ENCODE peak calls at places on chromosome 19, in six cellular contexts. One of them, this sample, is unnamed.

GRCh38 chr19:20151617-20152145 is 15.3 kb upstream of the ZNF486 start:
- DNase-seq in osteoblast: no peak
- DNase-seq in HFF-Myc: no peak
- DNase-seq in cardiac muscle cell: no peak
- DNase-seq in heart left ventricle: no peak
- DNase-seq in hepatocyte: no peak
- DNase-seq in this sample: no peak

GRCh38 chr19:45171211-45171623 is 6.8 kb downstream of the TRAPPC6A start:
- DNase-seq in osteoblast: peak
- DNase-seq in HFF-Myc: no peak
- DNase-seq in cardiac muscle cell: no peak
- DNase-seq in heart left ventricle: no peak
- DNase-seq in hepatocyte: peak
- DNase-seq in this sample: no peak

GRCh38 chr19:1269478-1270167 is 491 bp downstream of the CIRBP start:
- DNase-seq in osteoblast: peak
- DNase-seq in HFF-Myc: peak
- DNase-seq in cardiac muscle cell: peak
- DNase-seq in heart left ventricle: peak
- DNase-seq in hepatocyte: peak
- DNase-seq in this sample: no peak

GRCh38 chr19:33220735-33221134 is 4.9 kb downstream of the SLC7A10 start:
- DNase-seq in osteoblast: no peak
- DNase-seq in HFF-Myc: no peak
- DNase-seq in cardiac muscle cell: no peak
- DNase-seq in heart left ventricle: no peak
- DNase-seq in hepatocyte: no peak
- DNase-seq in this sample: no peak

GRCh38 chr19:7739211-7739752 is 7.4 kb upstream of the CLEC4G start:
- DNase-seq in osteoblast: no peak
- DNase-seq in HFF-Myc: no peak
- DNase-seq in cardiac muscle cell: no peak
- DNase-seq in heart left ventricle: no peak
- DNase-seq in hepatocyte: no peak
- DNase-seq in this sample: no peak

GRCh38 chr19:4390862-4391693 is 9.3 kb downstream of the SH3GL1 start:
- DNase-seq in osteoblast: peak
- DNase-seq in HFF-Myc: no peak
- DNase-seq in cardiac muscle cell: no peak
- DNase-seq in heart left ventricle: no peak
- DNase-seq in hepatocyte: peak
- DNase-seq in this sample: peak

GRCh38 chr19:46786236-46787039 is 2.0 kb downstream of the SLC1A5 start:
- DNase-seq in osteoblast: peak
- DNase-seq in HFF-Myc: no peak
- DNase-seq in cardiac muscle cell: peak
- DNase-seq in heart left ventricle: peak
- DNase-seq in hepatocyte: peak
- DNase-seq in this sample: peak

GRCh38 chr19:27776020-27776419 is 1436.9 kb downstream of the UQCRFS1 start:
- DNase-seq in osteoblast: no peak
- DNase-seq in HFF-Myc: no peak
- DNase-seq in cardiac muscle cell: no peak
- DNase-seq in heart left ventricle: no peak
- DNase-seq in hepatocyte: no peak
- DNase-seq in this sample: no peak

GRCh38 chr19:8209111-8209964 is at the start of gene CERS4:
- DNase-seq in osteoblast: peak
- DNase-seq in HFF-Myc: no peak
- DNase-seq in cardiac muscle cell: peak
- DNase-seq in heart left ventricle: peak
- DNase-seq in hepatocyte: peak
- DNase-seq in this sample: no peak

GRCh38 chr19:46861691-46862503 is 1.1 kb downstream of the ARHGAP35 start:
- DNase-seq in osteoblast: peak
- DNase-seq in HFF-Myc: no peak
- DNase-seq in cardiac muscle cell: peak
- DNase-seq in heart left ventricle: peak
- DNase-seq in hepatocyte: no peak
- DNase-seq in this sample: no peak

GRCh38 chr19:45100202-45100600 is 7.2 kb downstream of the PPP1R37 start:
- DNase-seq in osteoblast: no peak
- DNase-seq in HFF-Myc: no peak
- DNase-seq in cardiac muscle cell: no peak
- DNase-seq in heart left ventricle: no peak
- DNase-seq in hepatocyte: no peak
- DNase-seq in this sample: no peak

GRCh38 chr19:54209058-54209747 is 8.5 kb downstream of the RPS9 start:
- DNase-seq in osteoblast: peak
- DNase-seq in HFF-Myc: no peak
- DNase-seq in cardiac muscle cell: no peak
- DNase-seq in heart left ventricle: no peak
- DNase-seq in hepatocyte: peak
- DNase-seq in this sample: no peak

GRCh38 chr19:2846180-2846935 is 5.1 kb downstream of the ZNF555 start:
- DNase-seq in osteoblast: no peak
- DNase-seq in HFF-Myc: no peak
- DNase-seq in cardiac muscle cell: no peak
- DNase-seq in heart left ventricle: no peak
- DNase-seq in hepatocyte: no peak
- DNase-seq in this sample: no peak

GRCh38 chr19:2171349-2172145 is 7.8 kb downstream of the DOT1L start:
- DNase-seq in osteoblast: peak
- DNase-seq in HFF-Myc: no peak
- DNase-seq in cardiac muscle cell: peak
- DNase-seq in heart left ventricle: peak
- DNase-seq in hepatocyte: peak
- DNase-seq in this sample: no peak

GRCh38 chr19:50365434-50366306 is at the start of gene NAPSA:
- DNase-seq in osteoblast: no peak
- DNase-seq in HFF-Myc: no peak
- DNase-seq in cardiac muscle cell: no peak
- DNase-seq in heart left ventricle: no peak
- DNase-seq in hepatocyte: no peak
- DNase-seq in this sample: no peak
- H3K4me3 ChIP-seq in osteoblast: no peak
- H3K4me3 ChIP-seq in HFF-Myc: no peak
- H3K4me3 ChIP-seq in cardiac muscle cell: no peak
- H3K4me3 ChIP-seq in heart left ventricle: no peak
- H3K4me3 ChIP-seq in hepatocyte: no peak
- H3K4me3 ChIP-seq in this sample: no peak

DNA sequence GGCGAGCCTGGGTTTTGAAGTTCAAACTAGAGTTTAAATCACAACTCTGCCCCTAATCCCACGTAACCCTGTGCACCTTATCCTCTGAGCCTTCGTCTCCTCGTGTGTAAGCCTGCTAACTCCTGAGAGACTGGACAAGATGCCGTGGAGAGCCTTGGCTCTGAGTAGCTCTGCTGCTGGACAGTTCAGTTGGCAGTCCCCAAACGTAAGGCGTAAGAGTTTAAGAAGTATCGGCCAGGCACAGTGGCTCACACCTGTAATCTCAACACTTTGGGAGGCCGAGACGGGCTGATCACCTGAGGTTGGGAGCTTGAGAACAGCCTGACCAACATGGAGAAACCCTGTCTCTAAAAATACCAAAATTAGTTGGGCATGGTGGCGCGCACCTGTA is 4.7 kb upstream of the CD79A start:
- DNase-seq in osteoblast: no peak
- DNase-seq in HFF-Myc: no peak
- DNase-seq in cardiac muscle cell: no peak
- DNase-seq in heart left ventricle: no peak
- DNase-seq in hepatocyte: no peak
- DNase-seq in this sample: no peak
- TF ChIP-seq CTCF in osteoblast: no peak
- TF ChIP-seq CTCF in HFF-Myc: no peak
- TF ChIP-seq CTCF in cardiac muscle cell: no peak
- TF ChIP-seq CTCF in heart left ventricle: no peak
- TF ChIP-seq CTCF in hepatocyte: no peak
- TF ChIP-seq CTCF in this sample: no peak

GRCh38 chr19:6480843-6481415 is 658 bp downstream of the DENND1C start:
- DNase-seq in osteoblast: peak
- DNase-seq in HFF-Myc: no peak
- DNase-seq in cardiac muscle cell: no peak
- DNase-seq in heart left ventricle: no peak
- DNase-seq in hepatocyte: no peak
- DNase-seq in this sample: no peak
- H3K4me3 ChIP-seq in osteoblast: no peak
- H3K4me3 ChIP-seq in HFF-Myc: no peak
- H3K4me3 ChIP-seq in cardiac muscle cell: no peak
- H3K4me3 ChIP-seq in heart left ventricle: peak
- H3K4me3 ChIP-seq in hepatocyte: no peak
- H3K4me3 ChIP-seq in this sample: no peak

DNA sequence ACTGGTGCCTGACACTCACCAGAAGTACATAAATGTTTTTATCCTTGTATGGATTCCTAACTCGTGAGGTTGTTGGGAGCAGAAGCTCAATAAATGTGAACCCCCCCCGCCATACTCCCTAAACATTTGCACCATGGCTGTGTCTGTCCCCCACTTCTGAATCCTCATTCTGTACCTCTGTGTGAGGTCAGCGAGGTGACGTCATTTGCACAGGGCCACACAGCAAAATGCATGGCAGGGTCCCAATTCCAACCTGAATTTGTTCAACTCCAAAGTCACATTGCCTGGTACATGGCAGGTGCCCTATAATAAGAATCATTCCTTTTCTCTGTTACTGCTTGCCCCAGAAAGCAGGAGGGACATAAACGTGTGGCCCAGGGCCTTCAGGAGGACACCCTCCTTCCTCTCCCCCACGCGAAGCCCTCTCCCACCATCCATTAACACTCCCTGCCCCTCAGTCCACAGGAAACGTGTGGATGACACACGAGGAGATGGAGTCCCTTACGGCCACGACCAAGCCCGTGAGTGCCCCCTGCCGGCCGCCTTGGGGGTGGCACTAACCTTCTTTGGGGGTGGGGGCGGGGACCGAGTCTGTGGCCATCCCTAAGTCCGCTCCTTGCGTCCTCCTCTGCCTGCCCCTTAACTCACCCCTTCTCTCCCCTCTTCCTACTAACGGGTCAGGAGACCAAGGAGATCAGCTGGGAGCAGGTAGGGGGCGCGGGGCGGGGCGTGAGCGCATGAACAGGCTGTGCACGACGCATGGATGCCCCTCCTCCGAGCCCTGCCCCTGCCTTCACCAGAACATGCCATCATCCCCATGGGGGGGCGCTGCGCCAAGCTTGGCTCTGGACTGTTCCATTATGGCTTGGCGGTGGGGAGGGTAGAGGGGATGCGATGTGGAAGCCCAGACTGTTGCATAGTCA is 9.4 kb downstream of the HRC start:
- DNase-seq in osteoblast: peak
- DNase-seq in HFF-Myc: no peak
- DNase-seq in cardiac muscle cell: peak
- DNase-seq in heart left ventricle: peak
- DNase-seq in hepatocyte: peak
- DNase-seq in this sample: no peak
- TF ChIP-seq CTCF in osteoblast: peak
- TF ChIP-seq CTCF in HFF-Myc: peak
- TF ChIP-seq CTCF in cardiac muscle cell: peak
- TF ChIP-seq CTCF in heart left ventricle: peak
- TF ChIP-seq CTCF in hepatocyte: peak
- TF ChIP-seq CTCF in this sample: peak

GRCh38 chr19:35174226-35174625 is 19.7 kb downstream of the FXYD5 start:
- DNase-seq in osteoblast: no peak
- DNase-seq in HFF-Myc: no peak
- DNase-seq in cardiac muscle cell: no peak
- DNase-seq in heart left ventricle: no peak
- DNase-seq in hepatocyte: no peak
- DNase-seq in this sample: no peak

GRCh38 chr19:35169226-35169995 is 14.9 kb downstream of the FXYD5 start:
- DNase-seq in osteoblast: peak
- DNase-seq in HFF-Myc: no peak
- DNase-seq in cardiac muscle cell: no peak
- DNase-seq in heart left ventricle: peak
- DNase-seq in hepatocyte: no peak
- DNase-seq in this sample: no peak

GRCh38 chr19:35170359-35171061 is 16.0 kb downstream of the FXYD5 start:
- DNase-seq in osteoblast: peak
- DNase-seq in HFF-Myc: no peak
- DNase-seq in cardiac muscle cell: no peak
- DNase-seq in heart left ventricle: peak
- DNase-seq in hepatocyte: no peak
- DNase-seq in this sample: no peak

GRCh38 chr19:35168261-35168660 is 13.7 kb downstream of the FXYD5 start:
- DNase-seq in osteoblast: no peak
- DNase-seq in HFF-Myc: no peak
- DNase-seq in cardiac muscle cell: no peak
- DNase-seq in heart left ventricle: peak
- DNase-seq in hepatocyte: no peak
- DNase-seq in this sample: no peak

DNA sequence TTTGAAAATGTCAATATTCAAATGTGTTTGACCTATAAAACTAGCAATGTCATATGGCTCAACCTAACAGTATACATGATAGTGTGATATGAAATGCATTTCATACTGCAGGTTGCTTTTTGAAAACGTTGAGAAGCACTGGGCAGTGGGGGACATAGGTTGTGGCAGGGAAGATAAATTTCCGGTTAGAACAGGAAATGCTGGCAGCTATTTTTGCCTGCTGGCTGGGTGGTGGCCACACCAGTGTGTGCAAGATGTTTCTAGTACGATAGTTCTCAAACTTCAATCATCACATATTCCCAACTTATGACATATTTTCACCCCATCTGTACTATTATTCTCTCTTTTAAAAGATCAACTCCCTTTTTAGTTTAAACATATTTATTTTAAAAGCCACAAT is 17.2 kb downstream of the FXYD5 start:
- DNase-seq in osteoblast: no peak
- DNase-seq in HFF-Myc: no peak
- DNase-seq in cardiac muscle cell: no peak
- DNase-seq in heart left ventricle: peak
- DNase-seq in hepatocyte: no peak
- DNase-seq in this sample: no peak
- H3K4me3 ChIP-seq in osteoblast: no peak
- H3K4me3 ChIP-seq in HFF-Myc: no peak
- H3K4me3 ChIP-seq in cardiac muscle cell: no peak
- H3K4me3 ChIP-seq in heart left ventricle: no peak
- H3K4me3 ChIP-seq in hepatocyte: no peak
- H3K4me3 ChIP-seq in this sample: no peak

GRCh38 chr19:19026299-19026971 is 6.9 kb downstream of the SUGP2 start:
- DNase-seq in osteoblast: no peak
- DNase-seq in HFF-Myc: no peak
- DNase-seq in cardiac muscle cell: peak
- DNase-seq in heart left ventricle: no peak
- DNase-seq in hepatocyte: peak
- DNase-seq in this sample: no peak
- TF ChIP-seq CTCF in osteoblast: peak
- TF ChIP-seq CTCF in HFF-Myc: peak
- TF ChIP-seq CTCF in cardiac muscle cell: no peak
- TF ChIP-seq CTCF in heart left ventricle: no peak
- TF ChIP-seq CTCF in hepatocyte: peak
- TF ChIP-seq CTCF in this sample: peak

GRCh38 chr19:34666958-34667265 is 10.0 kb downstream of the SCGB2B2 start:
- DNase-seq in osteoblast: no peak
- DNase-seq in HFF-Myc: no peak
- DNase-seq in cardiac muscle cell: no peak
- DNase-seq in heart left ventricle: no peak
- DNase-seq in hepatocyte: no peak
- DNase-seq in this sample: no peak
- H3K4me3 ChIP-seq in osteoblast: peak
- H3K4me3 ChIP-seq in HFF-Myc: no peak
- H3K4me3 ChIP-seq in cardiac muscle cell: no peak
- H3K4me3 ChIP-seq in heart left ventricle: peak
- H3K4me3 ChIP-seq in hepatocyte: no peak
- H3K4me3 ChIP-seq in this sample: no peak

This sample was measured in retinal pigment epithelial cell.